ENCODE peak calls at places on chromosomes 4 and X, in seven cellular contexts. One of them, this sample, is unnamed.

GRCh38 chrX:95860127-95860526 is 824.5 kb upstream of the DIAPH2 start:
- DNase-seq in neural progenitor cell: no peak
- DNase-seq in HCT116: no peak
- DNase-seq in hepatocyte: no peak
- DNase-seq in fibroblast of lung: no peak
- DNase-seq in astrocyte: no peak
- DNase-seq in IMR-90: no peak
- DNase-seq in this sample: no peak

GRCh38 chrX:112645774-112646173 is 34.0 kb downstream of the LHFPL1 start:
- DNase-seq in HCT116: no peak
- DNase-seq in fibroblast of lung: no peak
- DNase-seq in astrocyte: no peak
- DNase-seq in IMR-90: no peak
- DNase-seq in hepatocyte: no peak
- DNase-seq in neural progenitor cell: no peak
- DNase-seq in this sample: no peak

GRCh38 chr4:92184566-92184965 is 119.2 kb upstream of the GRID2 start:
- DNase-seq in IMR-90: peak; percentile 24
- DNase-seq in HCT116: no peak
- DNase-seq in neural progenitor cell: no peak
- DNase-seq in hepatocyte: no peak
- DNase-seq in astrocyte: peak; percentile 10
- DNase-seq in fibroblast of lung: peak; percentile 58
- DNase-seq in this sample: no peak

GRCh38 chrX:77694491-77694890 is 91.5 kb downstream of the ATRX start:
- DNase-seq in fibroblast of lung: no peak
- DNase-seq in hepatocyte: no peak
- DNase-seq in astrocyte: no peak
- DNase-seq in HCT116: no peak
- DNase-seq in IMR-90: no peak
- DNase-seq in neural progenitor cell: no peak
- DNase-seq in this sample: no peak

GRCh38 chr4:26871611-26872010 is 11.0 kb downstream of the STIM2 start:
- DNase-seq in astrocyte: peak; percentile 71
- DNase-seq in HCT116: no peak
- DNase-seq in hepatocyte: no peak
- DNase-seq in fibroblast of lung: no peak
- DNase-seq in IMR-90: peak; percentile 31
- DNase-seq in neural progenitor cell: peak; percentile 53
- DNase-seq in this sample: no peak

GRCh38 chrX:25737540-25737939 is 400.6 kb upstream of the MAGEB18 start:
- DNase-seq in IMR-90: peak; percentile 47
- DNase-seq in astrocyte: no peak
- DNase-seq in HCT116: no peak
- DNase-seq in neural progenitor cell: no peak
- DNase-seq in fibroblast of lung: peak; percentile 41
- DNase-seq in hepatocyte: no peak
- DNase-seq in this sample: no peak

GRCh38 chr4:164383187-164384181 is 370.4 kb upstream of the SMIM31 start:
- DNase-seq in astrocyte: peak; percentile 61
- DNase-seq in IMR-90: peak; percentile 0
- DNase-seq in HCT116: no peak
- DNase-seq in fibroblast of lung: peak; percentile 68
- DNase-seq in hepatocyte: peak; percentile 81
- DNase-seq in neural progenitor cell: peak; percentile 86
- DNase-seq in this sample: peak; percentile 8

GRCh38 chr4:13067077-13067476 is 417.1 kb downstream of the RAB28 start:
- DNase-seq in neural progenitor cell: no peak
- DNase-seq in hepatocyte: no peak
- DNase-seq in HCT116: no peak
- DNase-seq in IMR-90: no peak
- DNase-seq in astrocyte: no peak
- DNase-seq in fibroblast of lung: no peak
- DNase-seq in this sample: no peak

GRCh38 chr4:89307446-89308160 is at the start of gene GPRIN3:
- DNase-seq in hepatocyte: peak; percentile 68
- DNase-seq in HCT116: no peak
- DNase-seq in fibroblast of lung: peak; percentile 21
- DNase-seq in neural progenitor cell: peak; percentile 75
- DNase-seq in IMR-90: no peak
- DNase-seq in astrocyte: peak; percentile 23
- DNase-seq in this sample: no peak

GRCh38 chr4:117284736-117285135 is 199.4 kb upstream of the TRAM1L1 start:
- DNase-seq in fibroblast of lung: no peak
- DNase-seq in astrocyte: no peak
- DNase-seq in IMR-90: no peak
- DNase-seq in neural progenitor cell: no peak
- DNase-seq in hepatocyte: no peak
- DNase-seq in HCT116: no peak
- DNase-seq in this sample: no peak

GRCh38 chr4:10655968-10656367 is 28.6 kb downstream of the CLNK start:
- DNase-seq in astrocyte: peak; percentile 75
- DNase-seq in fibroblast of lung: peak; percentile 80
- DNase-seq in neural progenitor cell: no peak
- DNase-seq in HCT116: no peak
- DNase-seq in IMR-90: peak; percentile 88
- DNase-seq in hepatocyte: no peak
- DNase-seq in this sample: no peak

GRCh38 chrX:17374619-17375360 is at the start of gene NHS:
- DNase-seq in IMR-90: peak; percentile 63
- DNase-seq in hepatocyte: peak; percentile 83
- DNase-seq in fibroblast of lung: peak; percentile 78
- DNase-seq in neural progenitor cell: peak; percentile 90
- DNase-seq in HCT116: peak; percentile 61
- DNase-seq in astrocyte: peak; percentile 59
- DNase-seq in this sample: peak; percentile 73

GRCh38 chr4:44446801-44447562 is 1.6 kb downstream of the KCTD8 start:
- DNase-seq in HCT116: no peak
- DNase-seq in hepatocyte: peak; percentile 8
- DNase-seq in neural progenitor cell: peak; percentile 36
- DNase-seq in IMR-90: no peak
- DNase-seq in astrocyte: no peak
- DNase-seq in fibroblast of lung: no peak
- DNase-seq in this sample: no peak

GRCh38 chr4:107966903-107967302 is 22.8 kb upstream of the HADH start:
- DNase-seq in astrocyte: no peak
- DNase-seq in fibroblast of lung: no peak
- DNase-seq in HCT116: no peak
- DNase-seq in hepatocyte: no peak
- DNase-seq in neural progenitor cell: peak; percentile 12
- DNase-seq in IMR-90: no peak
- DNase-seq in this sample: no peak

GRCh38 chr4:117692538-117692937 is 341.7 kb upstream of the NDST3 start:
- DNase-seq in fibroblast of lung: no peak
- DNase-seq in astrocyte: no peak
- DNase-seq in IMR-90: no peak
- DNase-seq in hepatocyte: no peak
- DNase-seq in neural progenitor cell: no peak
- DNase-seq in HCT116: no peak
- DNase-seq in this sample: no peak

GRCh38 chr4:158461336-158461735 is 60.3 kb upstream of the RXFP1 start:
- DNase-seq in HCT116: no peak
- DNase-seq in hepatocyte: no peak
- DNase-seq in fibroblast of lung: no peak
- DNase-seq in astrocyte: no peak
- DNase-seq in neural progenitor cell: no peak
- DNase-seq in IMR-90: peak; percentile 25
- DNase-seq in this sample: no peak

GRCh38 chr4:8538703-8539567 is 41.3 kb upstream of the GPR78 start:
- DNase-seq in HCT116: peak; percentile 81
- DNase-seq in astrocyte: peak; percentile 53
- DNase-seq in fibroblast of lung: peak; percentile 23
- DNase-seq in hepatocyte: no peak
- DNase-seq in neural progenitor cell: no peak
- DNase-seq in IMR-90: peak; percentile 75
- DNase-seq in this sample: peak; percentile 93

GRCh38 chr4:167183036-167183435 is 51.3 kb downstream of the SPOCK3 start:
- DNase-seq in IMR-90: no peak
- DNase-seq in fibroblast of lung: no peak
- DNase-seq in hepatocyte: no peak
- DNase-seq in astrocyte: no peak
- DNase-seq in HCT116: no peak
- DNase-seq in neural progenitor cell: no peak
- DNase-seq in this sample: no peak

GRCh38 chr4:36310793-36311192 is 29.4 kb downstream of the DTHD1 start:
- DNase-seq in hepatocyte: no peak
- DNase-seq in astrocyte: no peak
- DNase-seq in IMR-90: no peak
- DNase-seq in neural progenitor cell: no peak
- DNase-seq in HCT116: no peak
- DNase-seq in fibroblast of lung: no peak
- DNase-seq in this sample: no peak

GRCh38 chr4:113496698-113497097 is 264.8 kb downstream of the CAMK2D start:
- DNase-seq in fibroblast of lung: no peak
- DNase-seq in astrocyte: no peak
- DNase-seq in neural progenitor cell: no peak
- DNase-seq in hepatocyte: no peak
- DNase-seq in IMR-90: no peak
- DNase-seq in HCT116: no peak
- DNase-seq in this sample: no peak

GRCh38 chrX:119389214-119389613 is 9.9 kb upstream of the SLC25A43 start:
- DNase-seq in IMR-90: no peak
- DNase-seq in astrocyte: no peak
- DNase-seq in hepatocyte: peak; percentile 21
- DNase-seq in HCT116: no peak
- DNase-seq in fibroblast of lung: no peak
- DNase-seq in neural progenitor cell: no peak
- DNase-seq in this sample: no peak

GRCh38 chrX:119391279-119391678 is 7.9 kb upstream of the SLC25A43 start:
- DNase-seq in HCT116: peak; percentile 23
- DNase-seq in IMR-90: peak; percentile 25
- DNase-seq in hepatocyte: no peak
- DNase-seq in fibroblast of lung: peak; percentile 40
- DNase-seq in astrocyte: no peak
- DNase-seq in neural progenitor cell: no peak
- DNase-seq in this sample: no peak

GRCh38 chrX:119393144-119393543 is 6.0 kb upstream of the SLC25A43 start:
- DNase-seq in fibroblast of lung: no peak
- DNase-seq in IMR-90: no peak
- DNase-seq in astrocyte: no peak
- DNase-seq in hepatocyte: no peak
- DNase-seq in HCT116: no peak
- DNase-seq in neural progenitor cell: no peak
- DNase-seq in this sample: no peak

GRCh38 chrX:119389854-119390501 is 9.2 kb upstream of the SLC25A43 start:
- DNase-seq in IMR-90: no peak
- DNase-seq in hepatocyte: no peak
- DNase-seq in astrocyte: no peak
- DNase-seq in neural progenitor cell: peak; percentile 26
- DNase-seq in HCT116: no peak
- DNase-seq in fibroblast of lung: no peak
- DNase-seq in this sample: no peak
- H3K4me2 ChIP-seq in IMR-90: no peak overlapping the region
- H3K4me2 ChIP-seq in hepatocyte: peak overlapping the region; percentile 65
- H3K4me2 ChIP-seq in astrocyte: no peak overlapping the region
- H3K4me2 ChIP-seq in neural progenitor cell: no peak overlapping the region
- H3K4me2 ChIP-seq in HCT116: no peak overlapping the region
- H3K4me2 ChIP-seq in fibroblast of lung: no peak overlapping the region
- H3K4me2 ChIP-seq in this sample: no peak overlapping the region

DNA sequence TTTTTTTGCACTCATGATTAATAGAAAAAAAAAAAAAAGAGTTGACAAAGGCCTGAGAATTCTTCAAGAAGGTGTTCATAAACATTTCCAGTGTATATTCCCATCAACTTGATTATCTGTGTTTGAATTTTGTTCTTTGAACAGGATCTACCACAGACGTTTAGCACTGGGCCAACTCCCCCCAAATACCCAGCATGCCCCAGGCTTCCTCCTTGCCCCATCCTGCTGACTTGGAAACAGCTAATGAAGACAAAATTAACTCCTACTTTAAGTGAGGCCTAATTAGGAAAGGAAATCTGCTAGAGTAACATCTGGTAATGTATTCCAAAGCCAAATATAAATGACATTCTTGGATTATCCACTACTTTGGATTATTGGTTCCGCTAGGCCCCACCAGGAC is 52.5 kb downstream of the PPARGC1A start:
- DNase-seq in hepatocyte: no peak
- DNase-seq in fibroblast of lung: no peak
- DNase-seq in IMR-90: no peak
- DNase-seq in astrocyte: no peak
- DNase-seq in neural progenitor cell: no peak
- DNase-seq in HCT116: no peak
- DNase-seq in this sample: no peak
- H3K4me2 ChIP-seq in hepatocyte: no peak overlapping the region
- H3K4me2 ChIP-seq in fibroblast of lung: no peak overlapping the region
- H3K4me2 ChIP-seq in IMR-90: no peak overlapping the region
- H3K4me2 ChIP-seq in astrocyte: no peak overlapping the region
- H3K4me2 ChIP-seq in neural progenitor cell: no peak overlapping the region
- H3K4me2 ChIP-seq in HCT116: no peak overlapping the region
- H3K4me2 ChIP-seq in this sample: no peak overlapping the region

DNA sequence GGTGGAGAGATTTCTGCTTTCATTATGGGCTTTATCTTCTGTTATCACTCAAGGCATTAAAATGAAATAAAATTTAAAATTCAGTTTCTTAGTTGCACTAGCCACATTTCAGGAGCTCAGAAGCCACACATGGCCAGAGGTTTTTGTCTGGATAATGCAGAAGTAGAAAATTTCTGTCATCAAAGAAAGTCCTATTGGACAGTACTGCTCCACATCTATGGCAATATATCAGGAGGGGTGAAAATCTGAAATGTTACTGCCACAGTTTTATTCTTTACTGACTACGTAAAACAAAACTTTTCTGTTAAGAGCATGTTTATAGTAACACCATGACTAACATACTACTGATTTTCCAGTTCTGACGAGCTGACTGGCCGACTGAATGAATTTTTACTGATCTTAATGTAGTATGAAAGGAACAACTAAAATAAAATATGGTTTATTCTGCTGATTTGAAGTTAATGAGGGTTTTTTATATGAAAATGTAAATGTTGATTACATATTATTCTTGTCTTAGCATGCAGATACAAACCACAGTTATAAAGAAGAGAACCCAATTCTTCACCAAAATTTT is 264.0 kb upstream of the HAND2 start:
- DNase-seq in fibroblast of lung: peak; percentile 64
- DNase-seq in astrocyte: no peak
- DNase-seq in HCT116: no peak
- DNase-seq in neural progenitor cell: no peak
- DNase-seq in IMR-90: peak; percentile 78
- DNase-seq in hepatocyte: no peak
- DNase-seq in this sample: no peak
- H3K4me2 ChIP-seq in fibroblast of lung: peak overlapping the region; percentile 44
- H3K4me2 ChIP-seq in astrocyte: peak overlapping the region; percentile 31
- H3K4me2 ChIP-seq in HCT116: no peak overlapping the region
- H3K4me2 ChIP-seq in neural progenitor cell: no peak overlapping the region
- H3K4me2 ChIP-seq in IMR-90: peak overlapping the region; percentile 63
- H3K4me2 ChIP-seq in hepatocyte: peak overlapping the region; percentile 33
- H3K4me2 ChIP-seq in this sample: no peak overlapping the region

DNA sequence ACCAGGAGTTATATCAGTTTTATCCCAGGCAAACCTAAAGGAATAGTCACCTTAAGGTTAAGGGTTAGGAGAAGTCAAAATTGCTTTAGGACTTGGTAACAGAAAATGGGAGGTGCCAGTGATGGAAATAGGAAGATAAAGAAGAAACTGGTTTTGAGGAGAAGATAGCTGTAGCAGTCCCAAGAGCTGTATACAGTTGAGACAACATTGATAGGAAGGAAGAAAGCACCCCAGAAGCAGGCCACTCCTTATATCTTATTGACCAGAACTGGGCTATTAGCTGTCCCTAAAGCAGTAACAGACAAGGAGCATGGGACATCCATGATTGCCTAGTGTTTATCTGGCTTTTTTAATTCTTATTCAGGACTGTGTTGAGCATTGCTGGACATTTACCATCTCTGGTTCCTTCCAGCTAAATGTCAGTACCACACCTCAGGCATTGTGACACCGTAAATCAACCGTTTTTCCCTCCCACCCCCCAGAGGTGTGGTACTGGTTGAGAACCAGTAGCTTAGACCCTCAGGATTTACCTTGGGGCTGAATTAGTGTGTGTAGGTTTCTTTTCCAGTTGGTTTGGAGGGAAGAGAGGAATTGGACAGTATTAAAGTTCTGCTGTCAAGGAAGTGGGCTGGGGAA is 2.0 kb upstream of the PGRMC2 start:
- DNase-seq in fibroblast of lung: no peak
- DNase-seq in hepatocyte: no peak
- DNase-seq in neural progenitor cell: no peak
- DNase-seq in astrocyte: no peak
- DNase-seq in HCT116: no peak
- DNase-seq in IMR-90: no peak
- DNase-seq in this sample: no peak
- H3K4me2 ChIP-seq in fibroblast of lung: no peak overlapping the region
- H3K4me2 ChIP-seq in hepatocyte: peak overlapping the region; percentile 83
- H3K4me2 ChIP-seq in neural progenitor cell: peak overlapping the region; percentile 87
- H3K4me2 ChIP-seq in astrocyte: peak overlapping the region; percentile 1
- H3K4me2 ChIP-seq in HCT116: no peak overlapping the region
- H3K4me2 ChIP-seq in IMR-90: peak overlapping the region; percentile 20
- H3K4me2 ChIP-seq in this sample: peak overlapping the region; percentile 97

This sample was measured in PC-9.